ENCODE peak calls at places on chromosome X, in eight cellular contexts. P is D341Med, S is tibial artery, X is germinal center, D is AG10803, T is IMR-90, G is OCI-LY7, R is spleen. J is an unnamed sample.
A peak's percentile ranks its signal among the peaks of the same experiment; 100 is the strongest.

GRCh38 chrX:30577362-30577961 is at the start of gene TASL:
- DNase-seq in X (peak; percentile 34), R (no peak), S (no peak), G (peak; percentile 57), D (no peak), P (no peak), T (no peak), J (no peak)

GRCh38 chrX:135543924-135544323 is 23.5 kb downstream of the INTS6L start:
- DNase-seq in T (no peak), X (no peak), P (peak; percentile 24), R (no peak), G (peak; percentile 54), S (no peak), D (no peak), J (no peak)

GRCh38 chrX:103658681-103659433 is 27.6 kb downstream of the MORF4L2 start:
- DNase-seq in D (no peak), S (no peak), P (peak; percentile 35), G (no peak), T (no peak), R (no peak), X (no peak), J (no peak)

GRCh38 chrX:140712413-140713173 is 3.0 kb downstream of the LINC00632 start:
- DNase-seq in P (peak; percentile 39), G (no peak), X (no peak), S (peak; percentile 74), R (no peak), D (peak; percentile 34), T (peak; percentile 55), J (peak; percentile 46)

GRCh38 chrX:7233632-7234406 is 85.9 kb upstream of the PUDP start:
- DNase-seq in G (no peak), D (peak; percentile 0), P (no peak), X (no peak), R (no peak), S (no peak), T (no peak), J (no peak)

GRCh38 chrX:21528076-21528475 is 130.1 kb downstream of the KLHL34 start:
- DNase-seq in X (no peak), R (no peak), G (no peak), T (peak; percentile 14), D (peak; percentile 16), P (no peak), S (no peak), J (no peak)

GRCh38 chrX:135050603-135051002 is 1.3 kb downstream of the RTL8A start:
- DNase-seq in D (no peak), S (no peak), T (no peak), P (no peak), G (no peak), X (no peak), R (no peak), J (no peak)

GRCh38 chrX:75181721-75182120 is 25.6 kb upstream of the ABCB7 start:
- DNase-seq in R (no peak), T (peak; percentile 50), S (no peak), G (no peak), D (peak; percentile 54), X (no peak), P (no peak), J (no peak)

GRCh38 chrX:39946822-39947221 is 150.9 kb downstream of the BCOR start:
- DNase-seq in S (no peak), G (no peak), P (no peak), D (peak; percentile 75), T (peak; percentile 81), X (no peak), R (peak; percentile 23), J (no peak)

GRCh38 chrX:19650996-19651395 is 135.7 kb upstream of the MAP3K15 start:
- DNase-seq in P (no peak), D (no peak), G (no peak), R (no peak), T (no peak), S (no peak), X (no peak), J (no peak)

GRCh38 chrX:109585488-109585887 is 39.5 kb downstream of the KCNE5 start:
- DNase-seq in P (no peak), D (no peak), S (no peak), X (no peak), G (no peak), R (no peak), T (no peak), J (no peak)

GRCh38 chrX:119512145-119512800 is 44.0 kb downstream of the SLC25A5 start:
- DNase-seq in X (peak; percentile 10), D (peak; percentile 67), S (peak; percentile 71), R (no peak), P (peak; percentile 78), G (peak; percentile 62), T (peak; percentile 66), J (peak; percentile 89)

GRCh38 chrX:148499638-148500427 is 584 bp upstream of the AFF2 start:
- DNase-seq in R (peak; percentile 74), P (no peak), D (no peak), T (no peak), X (no peak), G (no peak), S (no peak), J (no peak)

GRCh38 chrX:72100824-72101351 is 30.8 kb downstream of the RTL5 start:
- DNase-seq in R (peak; percentile 90), X (peak; percentile 3), D (peak; percentile 13), S (no peak), P (no peak), G (no peak), T (no peak), J (no peak)

GRCh38 chrX:45850197-45850774 is 649.6 kb upstream of the DIPK2B start:
- DNase-seq in P (peak; percentile 38), T (no peak), G (no peak), X (no peak), R (no peak), S (no peak), D (peak; percentile 8), J (no peak)

GRCh38 chrX:141936080-141936479 is 32.4 kb downstream of the MAGEC1 start:
- DNase-seq in T (no peak), P (no peak), G (no peak), X (no peak), D (no peak), R (no peak), S (no peak), J (no peak)

GRCh38 chrX:132022115-132022862 is 813 bp upstream of the STK26 start:
- DNase-seq in D (no peak), X (peak; percentile 16), S (no peak), T (no peak), G (peak; percentile 31), R (no peak), P (peak; percentile 19), J (no peak)

GRCh38 chrX:15418707-15419181 is 34.5 kb upstream of the VEGFD start:
- DNase-seq in X (no peak), S (no peak), P (no peak), T (no peak), R (no peak), D (no peak), G (no peak), J (no peak)

GRCh38 chrX:104307341-104307740 is 52.6 kb upstream of the ESX1 start:
- DNase-seq in D (no peak), T (no peak), S (no peak), X (no peak), R (no peak), G (no peak), P (no peak), J (no peak)

GRCh38 chrX:47723689-47724088 is 64.7 kb upstream of the UXT start:
- DNase-seq in T (no peak), X (no peak), R (peak; percentile 48), D (no peak), S (no peak), G (no peak), P (no peak), J (no peak)

GRCh38 chrX:3124041-3124440 is 82.8 kb downstream of the ARSF start:
- DNase-seq in G (no peak), D (peak; percentile 52), P (no peak), S (no peak), T (peak; percentile 64), R (no peak), X (no peak), J (no peak)

GRCh38 chrX:153226344-153227190 is 47.5 kb downstream of the MAGEA1 start:
- DNase-seq in G (no peak), T (peak; percentile 2), R (no peak), D (peak; percentile 4), P (no peak), S (no peak), X (no peak), J (peak; percentile 71)

GRCh38 chrX:115260330-115260729 is 26.4 kb upstream of the LRCH2 start:
- DNase-seq in P (no peak), R (no peak), G (no peak), T (peak; percentile 60), X (no peak), D (peak; percentile 49), S (no peak), J (no peak)

GRCh38 chrX:53813663-53814440 is 127.3 kb upstream of the HUWE1 start:
- DNase-seq in G (no peak), X (no peak), R (no peak), S (no peak), D (no peak), T (no peak), P (no peak), J (no peak)

GRCh38 chrX:97050413-97050812 is 166.7 kb downstream of the RPA4 start:
- DNase-seq in G (no peak), X (no peak), T (peak; percentile 38), D (peak; percentile 0), S (no peak), P (no peak), R (no peak), J (no peak)

GRCh38 chrX:48613502-48614160 is 16.3 kb downstream of the WDR13 start:
- DNase-seq in P (no peak), G (no peak), D (peak; percentile 21), R (no peak), S (no peak), X (no peak), T (peak; percentile 38), J (no peak)

GRCh38 chrX:6226053-6226645 is 2.5 kb downstream of the NLGN4X start:
- DNase-seq in D (no peak), T (no peak), G (no peak), X (no peak), S (no peak), R (peak; percentile 77), P (peak; percentile 59), J (no peak)

J was measured in HEK293T.